ENCODE peak calls at places on chromosomes 13 and 19, in nine cellular contexts. J is dorsolateral prefrontal cortex, L is A673, X is endothelial cell, T is AG04450, C is astrocyte, P is hepatocyte, W is osteocyte, B is heart right ventricle. R is an unnamed sample.

GRCh38 chr13:82878536-82878935 is 1003.7 kb downstream of the SLITRK1 start:
- DNase-seq in W (no peak), L (peak; percentile 80), C (peak; percentile 25), T (no peak), P (no peak), X (no peak), B (no peak), J (no peak), R (no peak)

GRCh38 chr13:106499905-106500304 is 35.6 kb downstream of the EFNB2 start:
- DNase-seq in T (no peak), L (no peak), P (no peak), J (no peak), X (no peak), C (peak; percentile 77), W (no peak), B (no peak), R (no peak)

GRCh38 chr13:111204438-111205177 is 89.5 kb downstream of the ARHGEF7 start:
- DNase-seq in J (no peak), X (no peak), C (peak; percentile 56), T (peak; percentile 55), P (peak; percentile 85), B (peak; percentile 40), W (no peak), L (peak; percentile 44), R (peak; percentile 68)

GRCh38 chr13:26548251-26548765 is 9.2 kb upstream of the WASF3 start:
- DNase-seq in J (no peak), L (no peak), C (no peak), T (no peak), X (no peak), B (no peak), P (no peak), W (no peak), R (no peak)

GRCh38 chr13:71864981-71865857 is 1.8 kb downstream of the DACH1 start:
- DNase-seq in T (no peak), J (no peak), L (peak; percentile 23), W (peak; percentile 80), X (peak; percentile 40), C (peak; percentile 20), P (peak; percentile 34), B (peak; percentile 54), R (no peak)

GRCh38 chr13:111558700-111559088 is 238.3 kb downstream of the TEX29 start:
- DNase-seq in L (no peak), T (no peak), P (no peak), C (no peak), X (no peak), J (no peak), W (no peak), B (no peak), R (no peak)

GRCh38 chr19:56119585-56119978 is 1.5 kb downstream of the ZNF787 start:
- DNase-seq in X (no peak), L (no peak), C (no peak), W (no peak), B (no peak), J (no peak), T (no peak), P (peak; percentile 73), R (no peak)

GRCh38 chr19:30679789-30680188 is 307.6 kb downstream of the ZNF536 start:
- DNase-seq in C (no peak), T (no peak), W (no peak), B (no peak), L (no peak), X (no peak), P (no peak), J (no peak), R (no peak)

GRCh38 chr13:53200498-53201453 is 172.2 kb downstream of the OLFM4 start:
- DNase-seq in C (no peak), X (peak; percentile 92), L (peak; percentile 61), T (no peak), P (peak; percentile 89), B (peak; percentile 48), J (no peak), W (no peak), R (no peak)
- TF ChIP-seq CTCF in C (peak; percentile 16), X (peak; percentile 91), L (peak; percentile 75), T (peak; percentile 11), P (peak; percentile 86), B (peak; percentile 64), J (no peak), W (peak; percentile 43), R (peak; percentile 41)

GRCh38 chr13:33636955-33637670 is 180.8 kb upstream of the RFC3 start:
- DNase-seq in W (no peak), T (no peak), B (no peak), C (no peak), P (no peak), J (no peak), L (no peak), X (no peak), R (no peak)
- TF ChIP-seq CTCF in W (no peak), T (no peak), B (no peak), C (no peak), P (no peak), J (no peak), L (no peak), X (no peak), R (no peak)

GRCh38 chr19:54074851-54075250 is 6.3 kb downstream of the TARM1 start:
- DNase-seq in L (no peak), W (no peak), B (no peak), X (no peak), C (no peak), J (no peak), P (no peak), T (no peak), R (no peak)

GRCh38 chr19:54069482-54069881 is 5.8 kb upstream of the VSTM1 start:
- DNase-seq in B (no peak), W (no peak), C (no peak), T (no peak), L (no peak), X (no peak), P (no peak), J (no peak), R (no peak)

GRCh38 chr19:54077334-54077733 is 3.8 kb downstream of the TARM1 start:
- DNase-seq in T (no peak), C (no peak), B (no peak), J (no peak), P (no peak), L (no peak), X (no peak), W (no peak), R (no peak)

DNA sequence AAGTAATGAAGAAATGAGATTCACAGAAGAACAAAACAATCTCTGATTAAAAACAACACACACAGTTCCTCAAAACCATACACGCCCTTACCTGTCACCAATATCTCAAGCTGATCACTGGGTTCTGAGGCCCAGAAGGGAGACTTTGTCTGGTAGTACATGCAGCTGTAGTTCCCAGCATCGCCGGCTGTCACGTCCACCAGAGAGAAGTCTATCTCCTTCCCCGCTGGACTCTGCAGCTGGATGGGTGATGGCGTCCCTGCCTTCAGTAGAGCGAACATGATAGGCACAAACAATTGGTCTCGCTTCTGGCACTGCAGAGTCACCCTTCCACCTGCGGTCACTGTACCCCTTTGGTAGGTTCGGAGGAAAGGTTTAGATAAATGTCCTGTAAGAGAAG is 7.3 kb downstream of the TARM1 start:
- DNase-seq in J (no peak), B (no peak), X (no peak), P (no peak), W (no peak), T (no peak), C (no peak), L (no peak), R (no peak)
- TF ChIP-seq CTCF in J (no peak), B (no peak), X (no peak), P (no peak), W (no peak), T (no peak), C (no peak), L (no peak), R (no peak)

DNA sequence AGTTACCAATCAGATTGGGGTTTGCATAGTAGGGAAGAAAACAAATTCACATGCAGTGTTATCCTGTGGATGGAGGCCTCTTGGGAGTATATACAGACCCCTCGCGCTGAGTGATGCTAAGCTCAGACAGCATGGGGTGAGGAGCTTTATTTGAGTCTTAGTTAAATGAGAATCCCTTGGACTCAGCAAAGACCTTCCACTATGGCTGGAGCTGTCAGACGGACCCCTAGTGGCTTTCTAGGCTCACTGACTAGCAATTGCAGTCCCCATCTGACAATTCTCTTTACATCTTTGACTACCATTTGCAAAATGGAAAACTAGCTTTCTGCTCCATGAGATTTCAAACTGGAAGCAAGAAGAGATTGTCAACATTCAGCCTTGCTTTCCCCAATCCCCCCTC is 90.4 kb downstream of the STOML3 start:
- DNase-seq in C (no peak), P (no peak), W (no peak), J (no peak), X (no peak), B (no peak), L (peak; percentile 54), T (no peak), R (no peak)
- TF ChIP-seq CTCF in C (peak; percentile 16), P (no peak), W (peak; percentile 9), J (peak; percentile 40), X (no peak), B (no peak), L (peak; percentile 59), T (peak; percentile 15), R (no peak)